ENCODE peak calls at places on chromosomes 16 and 17, in six cellular contexts. One of them, this sample, is unnamed.

GRCh38 chr16:89256651-89257254 is 39.2 kb downstream of the ZNF778 start:
- DNase-seq in lung: peak; percentile 46
- DNase-seq in BE2C: peak; percentile 34
- DNase-seq in fibroblast of pulmonary artery: peak; percentile 29
- DNase-seq in upper lobe of right lung: no peak
- DNase-seq in astrocyte of the cerebellum: no peak
- DNase-seq in this sample: peak; percentile 69

GRCh38 chr17:34997355-34997862 is 17.1 kb downstream of the LIG3 start:
- DNase-seq in lung: peak; percentile 69
- DNase-seq in BE2C: no peak
- DNase-seq in fibroblast of pulmonary artery: peak; percentile 91
- DNase-seq in upper lobe of right lung: no peak
- DNase-seq in astrocyte of the cerebellum: peak; percentile 85
- DNase-seq in this sample: no peak

GRCh38 chr16:72073831-72074230 is 10.8 kb downstream of the HPR start:
- DNase-seq in lung: no peak
- DNase-seq in BE2C: no peak
- DNase-seq in fibroblast of pulmonary artery: peak; percentile 25
- DNase-seq in upper lobe of right lung: no peak
- DNase-seq in astrocyte of the cerebellum: no peak
- DNase-seq in this sample: no peak

GRCh38 chr17:75722076-75722475 is 817 bp downstream of the ITGB4 start:
- DNase-seq in lung: no peak
- DNase-seq in BE2C: no peak
- DNase-seq in fibroblast of pulmonary artery: no peak
- DNase-seq in upper lobe of right lung: no peak
- DNase-seq in astrocyte of the cerebellum: no peak
- DNase-seq in this sample: peak; percentile 32

GRCh38 chr16:12898556-12898955 is 2.8 kb upstream of the SHISA9 start:
- DNase-seq in lung: no peak
- DNase-seq in BE2C: no peak
- DNase-seq in fibroblast of pulmonary artery: no peak
- DNase-seq in upper lobe of right lung: no peak
- DNase-seq in astrocyte of the cerebellum: no peak
- DNase-seq in this sample: no peak

GRCh38 chr17:7969434-7969833 is 33.0 kb upstream of the GUCY2D start:
- DNase-seq in lung: no peak
- DNase-seq in BE2C: no peak
- DNase-seq in fibroblast of pulmonary artery: peak; percentile 50
- DNase-seq in upper lobe of right lung: no peak
- DNase-seq in astrocyte of the cerebellum: no peak
- DNase-seq in this sample: no peak

GRCh38 chr16:678209-678857 is 1.9 kb upstream of the STUB1 start:
- DNase-seq in lung: no peak
- DNase-seq in BE2C: no peak
- DNase-seq in fibroblast of pulmonary artery: no peak
- DNase-seq in upper lobe of right lung: no peak
- DNase-seq in astrocyte of the cerebellum: no peak
- DNase-seq in this sample: no peak

GRCh38 chr17:50175035-50175788 is 9.4 kb downstream of the SGCA start:
- DNase-seq in lung: no peak
- DNase-seq in BE2C: no peak
- DNase-seq in fibroblast of pulmonary artery: no peak
- DNase-seq in upper lobe of right lung: no peak
- DNase-seq in astrocyte of the cerebellum: no peak
- DNase-seq in this sample: no peak

GRCh38 chr17:48499743-48500434 is 30.9 kb downstream of the HOXB1 start:
- DNase-seq in lung: no peak
- DNase-seq in BE2C: no peak
- DNase-seq in fibroblast of pulmonary artery: no peak
- DNase-seq in upper lobe of right lung: no peak
- DNase-seq in astrocyte of the cerebellum: no peak
- DNase-seq in this sample: no peak

GRCh38 chr17:21379080-21379711 is 3.0 kb downstream of the KCNJ12 start:
- DNase-seq in lung: no peak
- DNase-seq in BE2C: no peak
- DNase-seq in fibroblast of pulmonary artery: no peak
- DNase-seq in upper lobe of right lung: no peak
- DNase-seq in astrocyte of the cerebellum: no peak
- DNase-seq in this sample: no peak

DNA sequence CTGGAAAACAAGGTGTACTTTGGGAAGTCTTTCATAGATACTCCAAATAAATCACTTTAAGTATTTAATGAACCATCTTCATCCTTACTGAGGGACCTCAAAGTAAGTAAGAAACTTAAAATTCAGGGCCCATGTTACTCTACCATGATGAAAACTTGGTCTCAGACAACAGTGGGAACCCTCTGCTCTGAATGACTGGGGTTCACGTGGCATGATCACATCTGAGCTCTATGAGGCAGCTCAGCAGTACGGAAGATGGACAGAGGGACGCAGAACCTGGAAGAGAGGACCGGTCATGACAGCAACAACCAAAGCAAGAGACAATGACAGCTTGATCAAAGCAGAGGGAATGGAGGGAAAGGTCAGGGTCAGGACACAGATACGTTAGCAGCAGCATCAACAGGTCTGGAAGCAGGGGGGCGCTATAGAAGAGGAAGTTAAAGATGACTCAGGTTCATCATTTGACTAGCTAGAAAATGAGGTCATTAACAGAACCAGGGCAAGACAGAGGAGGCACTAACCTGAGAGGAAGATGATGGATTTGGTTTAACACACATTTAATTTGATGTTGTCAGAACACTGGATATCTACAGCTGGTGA is 9.5 kb downstream of the XPO6 start:
- DNase-seq in lung: no peak
- DNase-seq in BE2C: no peak
- DNase-seq in fibroblast of pulmonary artery: no peak
- DNase-seq in upper lobe of right lung: no peak
- DNase-seq in astrocyte of the cerebellum: no peak
- DNase-seq in this sample: no peak
- H3K4me3 ChIP-seq in lung: no peak overlapping the region
- H3K4me3 ChIP-seq in BE2C: no peak overlapping the region
- H3K4me3 ChIP-seq in fibroblast of pulmonary artery: no peak overlapping the region
- H3K4me3 ChIP-seq in upper lobe of right lung: no peak overlapping the region
- H3K4me3 ChIP-seq in astrocyte of the cerebellum: no peak overlapping the region
- H3K4me3 ChIP-seq in this sample: no peak overlapping the region

GRCh38 chr17:2064511-2064910 is 9.6 kb downstream of the HIC1 start:
- DNase-seq in lung: no peak
- DNase-seq in BE2C: no peak
- DNase-seq in fibroblast of pulmonary artery: peak; percentile 45
- DNase-seq in upper lobe of right lung: no peak
- DNase-seq in astrocyte of the cerebellum: no peak
- DNase-seq in this sample: no peak
- H3K4me3 ChIP-seq in lung: no peak overlapping the region
- H3K4me3 ChIP-seq in BE2C: no peak overlapping the region
- H3K4me3 ChIP-seq in fibroblast of pulmonary artery: no peak overlapping the region
- H3K4me3 ChIP-seq in upper lobe of right lung: no peak overlapping the region
- H3K4me3 ChIP-seq in astrocyte of the cerebellum: no peak overlapping the region
- H3K4me3 ChIP-seq in this sample: no peak overlapping the region

GRCh38 chr17:38509008-38509771 is 80.9 kb downstream of the ARHGAP23 start:
- DNase-seq in lung: peak; percentile 56
- DNase-seq in BE2C: peak; percentile 95
- DNase-seq in fibroblast of pulmonary artery: peak; percentile 91
- DNase-seq in upper lobe of right lung: peak; percentile 82
- DNase-seq in astrocyte of the cerebellum: peak; percentile 75
- DNase-seq in this sample: peak; percentile 96

GRCh38 chr17:38508570-38508950 is 80.3 kb downstream of the ARHGAP23 start:
- DNase-seq in lung: no peak
- DNase-seq in BE2C: no peak
- DNase-seq in fibroblast of pulmonary artery: no peak
- DNase-seq in upper lobe of right lung: no peak
- DNase-seq in astrocyte of the cerebellum: no peak
- DNase-seq in this sample: no peak

GRCh38 chr17:38511126-38512108 is 83.2 kb downstream of the ARHGAP23 start:
- DNase-seq in lung: no peak
- DNase-seq in BE2C: no peak
- DNase-seq in fibroblast of pulmonary artery: peak; percentile 48
- DNase-seq in upper lobe of right lung: no peak
- DNase-seq in astrocyte of the cerebellum: no peak
- DNase-seq in this sample: peak; percentile 42

GRCh38 chr17:38510424-38511125 is 82.3 kb downstream of the ARHGAP23 start:
- DNase-seq in lung: no peak
- DNase-seq in BE2C: peak; percentile 80
- DNase-seq in fibroblast of pulmonary artery: peak; percentile 41
- DNase-seq in upper lobe of right lung: no peak
- DNase-seq in astrocyte of the cerebellum: no peak
- DNase-seq in this sample: peak; percentile 50

DNA sequence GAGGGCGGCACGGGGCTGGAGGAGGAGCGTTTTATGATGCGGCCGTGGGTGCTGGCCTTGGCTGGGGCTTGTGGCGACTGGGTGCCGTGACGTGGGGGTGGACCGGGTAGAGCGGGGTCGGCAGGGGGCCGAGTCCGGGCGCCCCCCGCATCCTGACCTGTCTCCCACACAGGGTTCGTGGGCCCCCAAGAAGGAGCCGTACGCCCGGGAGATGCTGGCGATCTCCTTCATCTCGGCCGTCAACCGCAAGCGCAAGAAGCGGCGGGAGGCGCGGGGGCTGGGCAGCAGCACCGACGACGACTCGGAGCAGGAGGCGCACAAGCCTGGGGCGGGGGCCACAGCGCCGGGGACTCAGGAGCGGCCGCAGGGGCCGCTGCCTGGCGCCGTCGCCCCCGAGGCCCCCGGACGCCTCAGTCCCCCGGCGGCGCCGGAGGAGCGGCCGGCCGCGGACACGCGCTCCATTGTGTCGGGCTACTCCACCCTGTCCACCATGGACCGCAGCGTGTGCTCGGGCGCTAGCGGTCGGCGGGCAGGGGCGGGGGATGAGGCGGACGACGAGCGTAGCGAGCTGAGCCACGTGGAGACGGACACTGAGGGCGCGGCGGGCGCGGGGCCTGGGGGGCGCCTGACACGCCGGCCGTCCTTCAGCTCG is 81.6 kb downstream of the ARHGAP23 start:
- DNase-seq in lung: no peak
- DNase-seq in BE2C: peak; percentile 59
- DNase-seq in fibroblast of pulmonary artery: peak; percentile 25
- DNase-seq in upper lobe of right lung: no peak
- DNase-seq in astrocyte of the cerebellum: no peak
- DNase-seq in this sample: no peak
- H3K4me3 ChIP-seq in lung: no peak overlapping the region
- H3K4me3 ChIP-seq in BE2C: peak overlapping the region; percentile 55
- H3K4me3 ChIP-seq in fibroblast of pulmonary artery: peak overlapping the region; percentile 10
- H3K4me3 ChIP-seq in upper lobe of right lung: no peak overlapping the region
- H3K4me3 ChIP-seq in astrocyte of the cerebellum: peak overlapping the region; percentile 19
- H3K4me3 ChIP-seq in this sample: no peak overlapping the region

GRCh38 chr16:14369734-14370598 is 260.1 kb downstream of the PARN start:
- DNase-seq in lung: no peak
- DNase-seq in BE2C: no peak
- DNase-seq in fibroblast of pulmonary artery: no peak
- DNase-seq in upper lobe of right lung: no peak
- DNase-seq in astrocyte of the cerebellum: no peak
- DNase-seq in this sample: peak; percentile 72
- H3K4me3 ChIP-seq in lung: no peak overlapping the region
- H3K4me3 ChIP-seq in BE2C: no peak overlapping the region
- H3K4me3 ChIP-seq in fibroblast of pulmonary artery: no peak overlapping the region
- H3K4me3 ChIP-seq in upper lobe of right lung: no peak overlapping the region
- H3K4me3 ChIP-seq in astrocyte of the cerebellum: no peak overlapping the region
- H3K4me3 ChIP-seq in this sample: no peak overlapping the region

GRCh38 chr17:2055494-2056220 is 754 bp downstream of the HIC1 start:
- DNase-seq in lung: no peak
- DNase-seq in BE2C: no peak
- DNase-seq in fibroblast of pulmonary artery: peak; percentile 58
- DNase-seq in upper lobe of right lung: no peak
- DNase-seq in astrocyte of the cerebellum: no peak
- DNase-seq in this sample: no peak
- H3K4me3 ChIP-seq in lung: peak overlapping the region; percentile 47
- H3K4me3 ChIP-seq in BE2C: no peak overlapping the region
- H3K4me3 ChIP-seq in fibroblast of pulmonary artery: peak overlapping the region; percentile 64
- H3K4me3 ChIP-seq in upper lobe of right lung: peak overlapping the region; percentile 67
- H3K4me3 ChIP-seq in astrocyte of the cerebellum: peak overlapping the region; percentile 62
- H3K4me3 ChIP-seq in this sample: no peak overlapping the region

This sample was measured in epithelial cell of esophagus.